ENCODE peak calls at places on chromosomes 6 and 20, in five cellular contexts. J is kidney epithelial cell, V is esophagus muscularis mucosa, O is astrocyte of the spinal cord, A is GM12878. D is an unnamed sample.

GRCh38 chr6:115004982-115005381 is 662.2 kb upstream of the HS3ST5 start:
- DNase-seq in J (no peak), V (no peak), O (no peak), A (no peak), D (no peak)

GRCh38 chr6:39770476-39770875 is 21.7 kb upstream of the DAAM2 start:
- DNase-seq in J (no peak), V (no peak), O (no peak), A (no peak), D (no peak)

GRCh38 chr6:168096271-168096764 is 17.3 kb upstream of the FRMD1 start:
- DNase-seq in J (no peak), V (no peak), O (no peak), A (no peak), D (no peak)

GRCh38 chr20:11277170-11277569 is 603.4 kb upstream of the JAG1 start:
- DNase-seq in J (no peak), V (no peak), O (no peak), A (no peak), D (no peak)

GRCh38 chr6:49326337-49326736 is 136.7 kb downstream of the MMUT start:
- DNase-seq in J (peak), V (no peak), O (peak), A (no peak), D (no peak)

GRCh38 chr6:81759782-81760181 is 7.3 kb upstream of the TENT5A start:
- DNase-seq in J (no peak), V (no peak), O (peak), A (no peak), D (no peak)

GRCh38 chr6:158536891-158537798 is 22.7 kb upstream of the TMEM181 start:
- DNase-seq in J (no peak), V (no peak), O (no peak), A (no peak), D (no peak)

GRCh38 chr6:17741507-17741906 is 34.8 kb upstream of the NUP153 start:
- DNase-seq in J (no peak), V (no peak), O (no peak), A (no peak), D (no peak)

GRCh38 chr20:57595041-57596030 is 24.9 kb downstream of the ZBP1 start:
- DNase-seq in J (no peak), V (no peak), O (no peak), A (no peak), D (no peak)

GRCh38 chr20:32941155-32941885 is 62.9 kb downstream of the SUN5 start:
- DNase-seq in J (no peak), V (no peak), O (no peak), A (no peak), D (no peak)

GRCh38 chr6:149995235-149995750 is 30.0 kb downstream of the RAET1L start:
- DNase-seq in J (no peak), V (peak), O (no peak), A (no peak), D (no peak)

GRCh38 chr6:170080169-170080827 is 210.6 kb downstream of the DLL1 start:
- DNase-seq in J (no peak), V (no peak), O (no peak), A (no peak), D (no peak)

GRCh38 chr20:62141397-62142251 is 1.6 kb downstream of the PSMA7 start:
- DNase-seq in J (no peak), V (no peak), O (peak), A (no peak), D (no peak)

GRCh38 chr20:45041464-45042337 is 59.2 kb downstream of the KCNS1 start:
- DNase-seq in J (peak), V (no peak), O (peak), A (no peak), D (no peak)

GRCh38 chr6:163343609-163344008 is 70.9 kb upstream of the QKI start:
- DNase-seq in J (no peak), V (no peak), O (no peak), A (no peak), D (no peak)

GRCh38 chr6:75012018-75012417 is 193.8 kb downstream of the COL12A1 start:
- DNase-seq in J (no peak), V (no peak), O (no peak), A (no peak), D (no peak)

GRCh38 chr6:85574932-85575598 is 18.6 kb downstream of the SNX14 start:
- DNase-seq in J (peak), V (no peak), O (peak), A (no peak), D (no peak)

GRCh38 chr6:113171882-113172281 is 685.3 kb upstream of the MARCKS start:
- DNase-seq in J (no peak), V (no peak), O (no peak), A (no peak), D (no peak)

GRCh38 chr20:8749101-8749500 is 319.8 kb upstream of the PLCB4 start:
- DNase-seq in J (no peak), V (no peak), O (no peak), A (no peak), D (peak)

GRCh38 chr20:44033873-44034272 is 119.2 kb downstream of the TOX2 start:
- DNase-seq in J (no peak), V (no peak), O (no peak), A (no peak), D (no peak)

GRCh38 chr6:48844696-48845095 is 618.4 kb downstream of the MMUT start:
- DNase-seq in J (no peak), V (no peak), O (no peak), A (no peak), D (no peak)

GRCh38 chr6:129485746-129486145 is 224.2 kb downstream of the ARHGAP18 start:
- DNase-seq in J (no peak), V (no peak), O (no peak), A (no peak), D (no peak)

GRCh38 chr20:62887147-62887859 is 25.7 kb upstream of the TCFL5 start:
- DNase-seq in J (no peak), V (no peak), O (peak), A (no peak), D (peak)

GRCh38 chr6:52573295-52573694 is 3.6 kb downstream of the TRAM2 start:
- DNase-seq in J (no peak), V (no peak), O (no peak), A (no peak), D (no peak)

GRCh38 chr6:40959781-40960327 is 79.2 kb downstream of the UNC5CL start:
- DNase-seq in J (no peak), V (peak), O (no peak), A (no peak), D (no peak)

GRCh38 chr6:150631283-150631981 is 31.7 kb downstream of the PLEKHG1 start:
- DNase-seq in J (no peak), V (no peak), O (no peak), A (no peak), D (no peak)

GRCh38 chr6:19759117-19759880 is 77.9 kb upstream of the ID4 start:
- DNase-seq in J (peak), V (no peak), O (peak), A (no peak), D (peak)

GRCh38 chr20:57814529-57814928 is 104.7 kb upstream of the PMEPA1 start:
- DNase-seq in J (no peak), V (no peak), O (no peak), A (no peak), D (no peak)

GRCh38 chr6:15113587-15113986 is 132.3 kb upstream of the JARID2 start:
- DNase-seq in J (no peak), V (no peak), O (no peak), A (no peak), D (no peak)

GRCh38 chr6:132959927-132960326 is 145.6 kb downstream of the RPS12 start:
- DNase-seq in J (no peak), V (no peak), O (no peak), A (no peak), D (no peak)

GRCh38 chr20:2470051-2470431 is 548 bp downstream of the SNRPB start:
- DNase-seq in J (peak), V (peak), O (peak), A (peak), D (no peak)

GRCh38 chr6:149563203-149563927 is 2.8 kb upstream of the GINM1 start:
- DNase-seq in J (peak), V (no peak), O (peak), A (no peak), D (peak)

GRCh38 chr20:36606171-36607116 is 865 bp downstream of the RAB5IF start:
- DNase-seq in J (no peak), V (no peak), O (peak), A (no peak), D (no peak)

GRCh38 chr6:18263561-18264337 is 581 bp downstream of the DEK start:
- DNase-seq in J (no peak), V (no peak), O (peak), A (no peak), D (no peak)

GRCh38 chr20:24910461-24910860 is 38.6 kb upstream of the CST7 start:
- DNase-seq in J (no peak), V (peak), O (no peak), A (no peak), D (no peak)

GRCh38 chr6:160348209-160348551 is at the start of gene SLC22A3:
- DNase-seq in J (no peak), V (no peak), O (no peak), A (no peak), D (no peak)

GRCh38 chr6:160347259-160348208 is 644 bp upstream of the SLC22A3 start:
- DNase-seq in J (no peak), V (no peak), O (no peak), A (no peak), D (no peak)

GRCh38 chr6:160349837-160350236 is 1.7 kb downstream of the SLC22A3 start:
- DNase-seq in J (no peak), V (no peak), O (no peak), A (no peak), D (no peak)

GRCh38 chr6:160344281-160344680 is 3.9 kb upstream of the SLC22A3 start:
- DNase-seq in J (no peak), V (no peak), O (no peak), A (no peak), D (no peak)

GRCh38 chr6:160348552-160349441 is 619 bp downstream of the SLC22A3 start:
- DNase-seq in J (no peak), V (no peak), O (peak), A (no peak), D (peak)
- TF ChIP-seq CTCF in J (peak), V (no peak), O (peak), A (no peak), D (no peak)

DNA sequence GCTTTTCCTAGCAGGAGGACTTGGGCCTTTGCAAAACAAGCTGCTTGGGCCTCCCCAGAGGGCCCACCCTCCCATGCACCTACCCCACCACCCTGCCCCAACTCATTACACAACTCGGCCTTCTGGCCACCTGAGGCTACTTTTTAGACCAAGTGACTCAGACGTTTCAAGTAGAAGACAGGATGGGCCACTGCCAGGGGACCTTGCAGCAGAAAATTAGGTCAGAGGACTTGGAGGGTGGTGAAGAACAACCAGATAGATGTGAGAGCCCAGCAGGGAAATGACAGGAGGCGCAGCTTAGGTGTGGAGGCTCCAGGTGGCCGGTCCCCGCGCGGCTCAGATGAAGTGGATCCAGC is 1.4 kb downstream of the PPP1R3D start:
- DNase-seq in J (no peak), V (no peak), O (no peak), A (no peak), D (no peak)
- H3K4me3 ChIP-seq in J (no peak), V (peak), O (no peak), A (peak), D (no peak)

GRCh38 chr20:21693322-21693721 is 12.1 kb upstream of the PAX1 start:
- DNase-seq in J (no peak), V (no peak), O (no peak), A (no peak), D (no peak)
- TF ChIP-seq CTCF in J (peak), V (no peak), O (no peak), A (no peak), D (no peak)

DNA sequence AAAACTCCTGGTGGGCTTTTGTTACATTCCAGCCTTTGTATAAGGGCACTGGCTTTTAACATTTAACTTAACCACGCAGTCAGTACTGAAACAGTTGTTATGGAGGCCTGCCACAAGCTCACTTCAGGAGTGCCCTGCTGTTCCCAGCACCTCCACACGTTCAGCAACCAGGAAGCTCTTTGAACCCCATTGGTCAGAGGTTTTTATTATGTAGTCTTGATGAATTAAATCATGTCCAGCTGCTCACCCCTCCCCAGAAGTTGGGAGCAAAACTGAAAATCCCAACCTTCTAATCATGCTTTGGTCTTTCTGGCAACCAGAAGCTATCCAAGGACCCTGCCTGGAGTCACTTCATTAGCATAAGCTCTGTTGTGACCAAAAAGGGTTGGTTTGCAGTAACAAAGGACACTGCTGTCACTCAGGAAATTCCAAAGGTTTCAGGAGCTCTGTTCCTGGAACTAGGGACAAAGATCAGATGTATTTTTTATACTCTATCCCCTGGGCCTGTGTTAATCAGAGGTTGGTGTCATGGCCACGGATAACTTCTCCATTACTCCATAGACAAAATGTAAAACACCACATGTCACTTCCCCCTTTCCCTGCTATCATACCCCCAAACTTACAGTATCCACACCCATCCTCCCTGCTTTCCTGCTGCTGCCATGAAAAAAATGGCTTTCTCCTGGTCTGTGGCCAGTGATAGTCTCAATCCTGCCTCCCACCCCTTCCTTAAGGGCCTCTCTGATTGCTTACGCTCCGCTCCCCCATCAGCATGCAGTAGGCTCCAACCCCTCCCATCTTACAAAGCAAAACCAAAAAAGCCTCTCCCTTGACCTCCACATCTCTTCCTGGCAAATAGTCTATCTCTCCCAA is 3.0 kb downstream of the ARMC12 start:
- DNase-seq in J (no peak), V (no peak), O (no peak), A (no peak), D (no peak)
- H3K4me3 ChIP-seq in J (no peak), V (no peak), O (no peak), A (no peak), D (no peak)

DNA sequence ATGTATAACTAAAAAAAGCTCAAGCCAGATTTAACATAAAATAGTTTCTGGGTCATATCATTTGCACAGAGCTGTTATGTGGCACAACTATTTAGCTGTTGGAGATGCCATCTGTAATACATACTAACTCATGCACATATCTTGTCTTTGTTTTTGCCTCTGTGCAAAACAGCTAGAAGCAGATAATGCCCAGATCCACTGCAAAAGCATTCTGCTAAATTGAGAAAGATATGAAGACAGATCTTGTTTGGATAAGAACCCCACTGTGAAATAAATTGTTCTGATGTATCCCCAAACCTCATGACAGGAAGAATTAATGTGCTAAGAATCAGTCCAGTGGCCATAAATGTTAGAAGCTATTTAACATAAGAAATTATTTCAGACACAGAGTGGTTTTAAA is 522.9 kb upstream of the AGPAT4 start:
- DNase-seq in J (no peak), V (no peak), O (no peak), A (no peak), D (no peak)
- TF ChIP-seq CTCF in J (no peak), V (no peak), O (no peak), A (no peak), D (no peak)

GRCh38 chr20:5119435-5120188 is at the start of gene PCNA:
- DNase-seq in J (peak), V (peak), O (peak), A (peak), D (peak)

GRCh38 chr20:5119143-5119434 is 669 bp downstream of the PCNA start:
- DNase-seq in J (no peak), V (no peak), O (no peak), A (no peak), D (no peak)

GRCh38 chr20:5118220-5119142 is 1.3 kb downstream of the PCNA start:
- DNase-seq in J (no peak), V (no peak), O (no peak), A (no peak), D (no peak)

GRCh38 chr20:5114403-5114802 is 5.4 kb downstream of the PCNA start:
- DNase-seq in J (no peak), V (no peak), O (no peak), A (no peak), D (no peak)

DNA sequence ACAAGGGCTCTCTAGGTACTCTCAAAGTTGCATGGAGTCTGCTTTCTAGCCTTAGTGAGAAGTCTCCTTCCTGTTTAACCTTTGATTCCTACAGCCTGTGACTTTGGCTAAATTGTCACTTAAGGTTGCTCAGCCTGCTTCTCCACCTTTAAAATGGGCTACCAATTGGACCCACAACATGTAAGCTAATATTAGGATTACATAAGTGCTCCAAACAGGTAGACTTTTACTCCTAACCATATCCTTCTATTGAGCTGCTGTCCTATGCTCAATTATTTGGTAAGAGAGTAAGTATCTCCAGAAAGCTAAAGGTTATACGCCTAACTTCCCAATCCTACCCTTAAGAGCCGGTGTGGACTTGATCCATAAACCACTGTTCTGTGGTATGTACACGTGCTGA is 2.9 kb downstream of the PCNA start:
- DNase-seq in J (no peak), V (no peak), O (no peak), A (no peak), D (no peak)
- H3K4me3 ChIP-seq in J (no peak), V (no peak), O (no peak), A (peak), D (no peak)

D was measured in astrocyte of the cerebellum.